ENCODE peak calls at places on chromosomes 1 and 21, in four cellular contexts. V, P, U and S are unnamed samples.

GRCh38 chr1:174131032-174131638 is 28.2 kb upstream of the RABGAP1L start:
- DNase-seq in V (no peak), P (no peak), U (no peak), S (no peak)

GRCh38 chr1:197737916-197738315 is 37.4 kb downstream of the DENND1B start:
- DNase-seq in U (no peak), V (no peak), P (no peak), S (no peak)

GRCh38 chr1:63592536-63593302 is 492 bp upstream of the PGM1 start:
- DNase-seq in P (no peak), U (no peak), V (no peak), S (no peak)

GRCh38 chr1:240441684-240442083 is 170.3 kb downstream of the GREM2 start:
- DNase-seq in P (no peak), U (no peak), V (peak), S (no peak)

GRCh38 chr1:210584439-210585113 is 255.9 kb downstream of the HHAT start:
- DNase-seq in V (peak), P (peak), U (peak), S (peak)

GRCh38 chr1:30058966-30059365 is 664.4 kb downstream of the MATN1 start:
- DNase-seq in V (peak), U (no peak), P (peak), S (no peak)

GRCh38 chr21:34922487-34922886 is 126.6 kb downstream of the RUNX1 start:
- DNase-seq in U (no peak), V (no peak), P (no peak), S (no peak)

GRCh38 chr1:3070654-3071506 is 1.9 kb downstream of the PRDM16 start:
- DNase-seq in U (peak), P (no peak), V (no peak), S (no peak)

GRCh38 chr1:25431495-25432363 is 1.0 kb downstream of the MACO1 start:
- DNase-seq in P (no peak), V (no peak), U (no peak), S (no peak)

GRCh38 chr1:12179111-12179519 is 12.3 kb downstream of the TNFRSF1B start:
- DNase-seq in P (peak), V (no peak), U (no peak), S (no peak)

GRCh38 chr1:87131809-87132663 is 196.6 kb upstream of the LMO4 start:
- DNase-seq in P (peak), U (peak), V (no peak), S (peak)

GRCh38 chr21:37459575-37459974 is 93.0 kb downstream of the DYRK1A start:
- DNase-seq in P (peak), U (no peak), V (no peak), S (no peak)

GRCh38 chr1:226308723-226309397 is at the start of gene LIN9:
- DNase-seq in V (peak), U (peak), P (peak), S (peak)

GRCh38 chr1:36359911-36360310 is 25.8 kb downstream of the STK40 start:
- DNase-seq in P (no peak), V (no peak), U (no peak), S (no peak)

GRCh38 chr1:11067716-11068495 is 8.1 kb upstream of the SRM start:
- DNase-seq in U (no peak), P (no peak), V (no peak), S (no peak)

GRCh38 chr1:201098992-201099391 is 13.2 kb downstream of the CACNA1S start:
- DNase-seq in U (no peak), P (no peak), V (no peak), S (no peak)

GRCh38 chr1:25952851-25953401 is 44.9 kb downstream of the PAFAH2 start:
- DNase-seq in U (no peak), P (peak), V (no peak), S (no peak)

GRCh38 chr1:240869071-240869470 is 257.1 kb upstream of the GREM2 start:
- DNase-seq in P (no peak), U (no peak), V (no peak), S (no peak)

GRCh38 chr1:89065077-89065868 is at the start of gene GBP1:
- DNase-seq in U (no peak), P (peak), V (peak), S (no peak)

GRCh38 chr1:59856725-59857338 is 42.1 kb downstream of the HOOK1 start:
- DNase-seq in P (no peak), U (no peak), V (no peak), S (no peak)

GRCh38 chr1:4422496-4423289 is 231.7 kb upstream of the AJAP1 start:
- DNase-seq in P (no peak), V (no peak), U (no peak), S (peak)

GRCh38 chr1:7149080-7149838 is 364.0 kb downstream of the CAMTA1 start:
- DNase-seq in V (no peak), P (no peak), U (peak), S (no peak)

GRCh38 chr1:219460561-219461511 is 152.1 kb downstream of the ZC3H11B start:
- DNase-seq in P (peak), U (no peak), V (peak), S (no peak)

GRCh38 chr1:228394571-228395394 is 11.9 kb downstream of the TRIM11 start:
- DNase-seq in U (no peak), P (no peak), V (no peak), S (no peak)

GRCh38 chr1:36134031-36134430 is 9.0 kb upstream of the COL8A2 start:
- DNase-seq in P (no peak), V (no peak), U (no peak), S (no peak)

GRCh38 chr1:229509576-229509975 is 1.4 kb upstream of the NUP133 start:
- DNase-seq in V (no peak), P (no peak), U (no peak), S (no peak)

GRCh38 chr1:210448293-210448892 is 119.7 kb downstream of the HHAT start:
- DNase-seq in U (peak), P (peak), V (peak), S (peak)

GRCh38 chr1:147238053-147238902 is 4.2 kb upstream of the CHD1L start:
- DNase-seq in U (no peak), P (no peak), V (no peak), S (no peak)

GRCh38 chr1:61318319-61319125 is 236.2 kb downstream of the NFIA start:
- DNase-seq in P (peak), V (peak), U (peak), S (no peak)

GRCh38 chr1:169694304-169694703 is 17.1 kb downstream of the SELL start:
- DNase-seq in U (no peak), P (no peak), V (no peak), S (no peak)

GRCh38 chr1:177185209-177185608 is 14.5 kb downstream of the BRINP2 start:
- DNase-seq in P (peak), U (no peak), V (no peak), S (no peak)
- TF ChIP-seq CTCF in P (peak), U (peak), V (peak), S (peak)

GRCh38 chr1:154749078-154749760 is 120.9 kb downstream of the KCNN3 start:
- DNase-seq in P (no peak), V (peak), U (no peak), S (no peak)
- TF ChIP-seq CTCF in P (peak), V (peak), U (no peak), S (peak)

GRCh38 chr1:203437696-203438315 is 37.8 kb upstream of the PRELP start:
- DNase-seq in V (no peak), P (no peak), U (no peak), S (no peak)
- TF ChIP-seq CTCF in V (no peak), P (no peak), U (no peak), S (no peak)

GRCh38 chr1:68379085-68379478 is 70.7 kb downstream of the RPE65 start:
- DNase-seq in U (no peak), V (no peak), P (peak), S (no peak)

GRCh38 chr1:68384321-68384813 is 65.4 kb downstream of the RPE65 start:
- DNase-seq in P (peak), V (peak), U (no peak), S (no peak)

GRCh38 chr1:68383092-68383491 is 66.7 kb downstream of the RPE65 start:
- DNase-seq in V (no peak), P (no peak), U (no peak), S (no peak)

DNA sequence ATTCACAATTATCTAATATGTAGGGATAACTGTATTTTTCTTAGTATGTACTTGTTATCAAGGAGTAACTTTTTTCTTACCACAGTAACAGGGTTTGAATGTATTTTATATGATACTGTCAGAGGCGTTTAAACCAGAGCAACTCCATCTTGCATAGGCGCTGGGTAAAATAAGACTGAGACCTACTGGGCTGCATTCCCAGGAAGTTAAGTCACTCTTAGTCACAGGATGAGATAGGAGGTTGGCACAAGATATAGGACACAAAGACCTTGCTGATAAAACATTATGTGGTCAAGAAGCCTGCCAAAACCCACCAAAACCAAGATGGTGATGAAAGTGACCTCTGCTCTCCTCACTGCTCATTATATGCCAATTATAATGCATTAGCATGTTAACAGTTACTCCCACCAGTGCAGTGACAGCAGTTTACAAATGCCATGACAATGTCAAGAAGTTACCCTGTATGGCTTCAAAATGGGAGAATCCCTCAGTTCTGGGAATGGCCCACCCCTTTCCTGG is 64.8 kb downstream of the RPE65 start:
- DNase-seq in P (peak), U (no peak), V (peak), S (no peak)
- TF ChIP-seq CTCF in P (peak), U (no peak), V (no peak), S (no peak)

DNA sequence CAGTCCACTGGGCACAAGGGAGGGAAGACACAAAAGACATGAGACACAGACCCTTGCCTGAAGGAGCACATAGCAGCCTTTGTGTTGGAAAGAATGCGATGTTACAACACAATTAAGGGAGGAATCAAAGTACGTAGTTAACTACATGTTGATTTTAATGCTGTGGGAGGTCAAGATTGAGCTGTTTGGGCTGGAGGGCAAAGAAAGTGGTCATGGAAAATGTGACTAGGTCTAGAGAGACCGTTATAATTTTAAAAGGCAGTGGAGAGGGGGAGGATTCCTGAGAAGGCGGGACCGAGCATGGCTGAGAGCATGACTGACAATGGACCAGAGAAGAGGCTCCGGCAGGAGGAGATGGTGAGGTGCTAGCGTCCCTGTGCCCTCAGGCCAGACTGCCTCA is 111.8 kb upstream of the ATP1A1 start:
- DNase-seq in V (no peak), U (no peak), P (no peak), S (no peak)
- TF ChIP-seq CTCF in V (no peak), U (no peak), P (no peak), S (no peak)

DNA sequence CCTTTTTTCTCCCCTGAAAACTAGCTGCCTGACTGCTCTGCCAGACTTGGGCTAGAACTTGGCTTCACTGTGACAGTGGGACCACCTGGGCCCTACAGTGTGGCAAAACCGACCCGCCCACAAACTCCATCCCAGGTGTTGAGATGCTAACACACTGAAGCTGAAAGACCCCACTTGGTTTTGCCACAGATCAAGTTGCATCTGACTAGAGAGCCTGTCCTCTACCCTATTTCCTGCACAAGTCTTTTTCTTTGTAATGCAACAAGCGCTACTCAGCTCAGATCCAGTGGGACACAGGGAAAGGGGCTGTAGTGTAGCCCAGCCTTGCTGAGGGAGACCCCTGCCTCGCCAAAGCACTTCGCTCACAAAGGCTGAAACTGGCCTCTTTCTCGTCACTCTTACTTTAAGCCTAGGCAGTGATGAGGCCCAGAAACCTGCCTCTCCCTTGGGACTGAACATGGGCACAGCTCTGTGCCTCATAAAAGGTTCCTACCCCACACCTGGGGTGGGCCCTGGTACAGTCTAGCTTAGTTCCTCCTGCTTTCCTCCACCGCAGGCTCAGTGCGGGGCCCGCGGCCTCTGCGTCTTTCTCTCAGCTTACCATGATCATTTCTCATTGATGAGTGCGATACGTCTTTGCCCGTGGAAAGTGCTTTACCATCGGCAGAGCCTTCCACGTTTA is 9.7 kb downstream of the ALPL start:
- DNase-seq in U (no peak), V (no peak), P (no peak), S (no peak)
- TF ChIP-seq CTCF in U (no peak), V (no peak), P (no peak), S (no peak)

GRCh38 chr1:165543651-165544452 is at the start of gene LRRC52:
- DNase-seq in V (no peak), U (no peak), P (no peak), S (no peak)
- TF ChIP-seq CTCF in V (no peak), U (no peak), P (no peak), S (no peak)

GRCh38 chr1:220685879-220686278 is 4.3 kb upstream of the C1orf115 start:
- DNase-seq in V (no peak), U (no peak), P (no peak), S (no peak)
- TF ChIP-seq CTCF in V (no peak), U (no peak), P (peak), S (peak)